ENCODE peak calls at places on chromosomes 16 and 17, in five cellular contexts. Q, S, K, M and D are unnamed samples.

GRCh38 chr16:89137666-89138512 is 33.7 kb upstream of the CDH15 start:
- DNase-seq in Q (no peak), S (no peak), K (peak; percentile 49), M (no peak), D (no peak)

GRCh38 chr17:40371261-40371929 is 6.9 kb upstream of the GJD3 start:
- DNase-seq in Q (no peak), S (no peak), K (no peak), M (no peak), D (no peak)

GRCh38 chr17:18992454-18993130 is 12.0 kb downstream of the FAM83G start:
- DNase-seq in Q (no peak), S (no peak), K (no peak), M (no peak), D (no peak)

GRCh38 chr17:48498168-48498840 is 32.5 kb downstream of the HOXB1 start:
- DNase-seq in Q (no peak), S (no peak), K (no peak), M (no peak), D (no peak)

GRCh38 chr17:65609749-65610148 is 48.3 kb upstream of the AXIN2 start:
- DNase-seq in Q (peak; percentile 91), S (peak; percentile 62), K (no peak), M (no peak), D (no peak)

GRCh38 chr16:89099905-89100304 is 6.3 kb downstream of the ACSF3 start:
- DNase-seq in Q (peak; percentile 11), S (peak; percentile 35), K (no peak), M (no peak), D (no peak)

GRCh38 chr17:61140386-61140785 is 259.3 kb upstream of the TBX2 start:
- DNase-seq in Q (no peak), S (no peak), K (no peak), M (no peak), D (no peak)

GRCh38 chr17:75267403-75268232 is 3.4 kb downstream of the MIF4GD start:
- DNase-seq in Q (no peak), S (no peak), K (no peak), M (no peak), D (no peak)

GRCh38 chr16:30783280-30784109 is 3.5 kb downstream of the ZNF629 start:
- DNase-seq in Q (no peak), S (no peak), K (peak; percentile 33), M (no peak), D (no peak)

GRCh38 chr17:2192367-2193028 is 111.1 kb downstream of the SMG6 start:
- DNase-seq in Q (peak; percentile 97), S (peak; percentile 85), K (no peak), M (no peak), D (no peak)

GRCh38 chr17:62653002-62653830 is 25.7 kb downstream of the MRC2 start:
- DNase-seq in Q (peak; percentile 48), S (peak; percentile 55), K (peak; percentile 86), M (peak; percentile 63), D (peak; percentile 29)

GRCh38 chr17:38958326-38958725 is 8.9 kb downstream of the FBXO47 start:
- DNase-seq in Q (no peak), S (peak; percentile 37), K (no peak), M (no peak), D (no peak)

GRCh38 chr17:50364715-50365114 is 8.3 kb downstream of the MRPL27 start:
- DNase-seq in Q (no peak), S (no peak), K (no peak), M (no peak), D (no peak)

GRCh38 chr16:69443809-69444611 is 19.6 kb downstream of the CYB5B start:
- DNase-seq in Q (peak; percentile 52), S (peak; percentile 64), K (no peak), M (no peak), D (no peak)

GRCh38 chr17:42842286-42842685 is 2.1 kb upstream of the AOC2 start:
- DNase-seq in Q (no peak), S (peak; percentile 43), K (no peak), M (no peak), D (no peak)

GRCh38 chr17:82384051-82384729 is 12.6 kb downstream of the UTS2R start:
- DNase-seq in Q (no peak), S (no peak), K (no peak), M (no peak), D (no peak)

GRCh38 chr17:81900181-81900820 is 1.7 kb upstream of the NPB start:
- DNase-seq in Q (no peak), S (no peak), K (peak; percentile 53), M (no peak), D (no peak)

GRCh38 chr17:75684249-75684648 is 17.1 kb downstream of the SAP30BP start:
- DNase-seq in Q (no peak), S (no peak), K (no peak), M (no peak), D (no peak)

GRCh38 chr16:73092236-73092781 is 44.4 kb upstream of the ZFHX3 start:
- DNase-seq in Q (no peak), S (no peak), K (no peak), M (no peak), D (no peak)

GRCh38 chr17:47866941-47867340 is 16.0 kb upstream of the SP6 start:
- DNase-seq in Q (peak; percentile 77), S (peak; percentile 18), K (no peak), M (no peak), D (no peak)

GRCh38 chr16:17470002-17470870 is 524 bp downstream of the XYLT1 start:
- DNase-seq in Q (no peak), S (no peak), K (peak; percentile 66), M (no peak), D (no peak)

GRCh38 chr16:54628796-54629625 is 301.7 kb upstream of the IRX5 start:
- DNase-seq in Q (no peak), S (no peak), K (no peak), M (peak; percentile 89), D (no peak)

GRCh38 chr17:77216435-77216980 is 75.7 kb downstream of the SEC14L1 start:
- DNase-seq in Q (no peak), S (no peak), K (no peak), M (no peak), D (no peak)

GRCh38 chr17:19724501-19725420 is 8.4 kb upstream of the SLC47A2 start:
- DNase-seq in Q (peak; percentile 48), S (no peak), K (peak; percentile 87), M (peak; percentile 70), D (no peak)

GRCh38 chr17:4344926-4345325 is 21.5 kb downstream of the UBE2G1 start:
- DNase-seq in Q (no peak), S (no peak), K (no peak), M (no peak), D (no peak)

GRCh38 chr16:87541004-87541881 is 48.4 kb upstream of the ZCCHC14 start:
- DNase-seq in Q (peak; percentile 73), S (peak; percentile 72), K (peak; percentile 80), M (no peak), D (peak; percentile 67)

GRCh38 chr16:87542531-87543102 is 49.8 kb upstream of the ZCCHC14 start:
- DNase-seq in Q (no peak), S (no peak), K (no peak), M (no peak), D (no peak)

GRCh38 chr16:87540072-87540976 is 47.5 kb upstream of the ZCCHC14 start:
- DNase-seq in Q (no peak), S (no peak), K (no peak), M (no peak), D (no peak)

GRCh38 chr16:87541882-87542234 is 49.0 kb upstream of the ZCCHC14 start:
- DNase-seq in Q (peak; percentile 50), S (no peak), K (no peak), M (no peak), D (peak; percentile 60)

GRCh38 chr16:87543436-87544191 is 50.8 kb upstream of the ZCCHC14 start:
- DNase-seq in Q (peak; percentile 43), S (no peak), K (no peak), M (no peak), D (no peak)
- TF ChIP-seq CTCF in Q (peak; percentile 14), S (peak; percentile 43), K (peak; percentile 52), M (no peak), D (no peak)

GRCh38 chr16:82859638-82860037 is 232.9 kb downstream of the CDH13 start:
- DNase-seq in Q (no peak), S (no peak), K (no peak), M (no peak), D (no peak)

GRCh38 chr16:82864332-82865040 is 237.7 kb downstream of the CDH13 start:
- DNase-seq in Q (no peak), S (no peak), K (no peak), M (no peak), D (no peak)

GRCh38 chr16:82857693-82858337 is 231.0 kb downstream of the CDH13 start:
- DNase-seq in Q (no peak), S (no peak), K (no peak), M (no peak), D (no peak)

GRCh38 chr16:82865412-82865811 is 238.6 kb downstream of the CDH13 start:
- DNase-seq in Q (no peak), S (no peak), K (no peak), M (no peak), D (no peak)

GRCh38 chr16:82862057-82862456 is 235.3 kb downstream of the CDH13 start:
- DNase-seq in Q (no peak), S (no peak), K (no peak), M (no peak), D (no peak)
- H3K9me3 ChIP-seq in Q (no peaks in the 10 kb centered on the region), S (no peaks in the 10 kb centered on the region), K (no peaks in the 10 kb centered on the region), M (peaks cover 16% of the 10 kb centered on the region), D (no peaks in the 10 kb centered on the region)

GRCh38 chr16:49700222-49700927 is 155.5 kb downstream of the ZNF423 start:
- DNase-seq in Q (no peak), S (peak; percentile 39), K (no peak), M (no peak), D (no peak)

GRCh38 chr16:49704586-49705155 is 151.2 kb downstream of the ZNF423 start:
- DNase-seq in Q (no peak), S (no peak), K (peak; percentile 7), M (no peak), D (no peak)

GRCh38 chr16:49701867-49702494 is 153.9 kb downstream of the ZNF423 start:
- DNase-seq in Q (peak; percentile 94), S (peak; percentile 59), K (peak; percentile 82), M (no peak), D (no peak)

GRCh38 chr16:49700928-49701685 is 154.8 kb downstream of the ZNF423 start:
- DNase-seq in Q (peak; percentile 90), S (peak; percentile 54), K (no peak), M (no peak), D (no peak)

GRCh38 chr16:49703494-49703893 is 152.4 kb downstream of the ZNF423 start:
- DNase-seq in Q (no peak), S (no peak), K (no peak), M (no peak), D (no peak)
- H3K4me1 ChIP-seq in Q (peaks cover 51% of the 10 kb centered on the region), S (no peaks in the 10 kb centered on the region), K (peaks cover 41% of the 10 kb centered on the region), M (peaks cover 10% of the 10 kb centered on the region), D (peaks cover 21% of the 10 kb centered on the region)

DNA sequence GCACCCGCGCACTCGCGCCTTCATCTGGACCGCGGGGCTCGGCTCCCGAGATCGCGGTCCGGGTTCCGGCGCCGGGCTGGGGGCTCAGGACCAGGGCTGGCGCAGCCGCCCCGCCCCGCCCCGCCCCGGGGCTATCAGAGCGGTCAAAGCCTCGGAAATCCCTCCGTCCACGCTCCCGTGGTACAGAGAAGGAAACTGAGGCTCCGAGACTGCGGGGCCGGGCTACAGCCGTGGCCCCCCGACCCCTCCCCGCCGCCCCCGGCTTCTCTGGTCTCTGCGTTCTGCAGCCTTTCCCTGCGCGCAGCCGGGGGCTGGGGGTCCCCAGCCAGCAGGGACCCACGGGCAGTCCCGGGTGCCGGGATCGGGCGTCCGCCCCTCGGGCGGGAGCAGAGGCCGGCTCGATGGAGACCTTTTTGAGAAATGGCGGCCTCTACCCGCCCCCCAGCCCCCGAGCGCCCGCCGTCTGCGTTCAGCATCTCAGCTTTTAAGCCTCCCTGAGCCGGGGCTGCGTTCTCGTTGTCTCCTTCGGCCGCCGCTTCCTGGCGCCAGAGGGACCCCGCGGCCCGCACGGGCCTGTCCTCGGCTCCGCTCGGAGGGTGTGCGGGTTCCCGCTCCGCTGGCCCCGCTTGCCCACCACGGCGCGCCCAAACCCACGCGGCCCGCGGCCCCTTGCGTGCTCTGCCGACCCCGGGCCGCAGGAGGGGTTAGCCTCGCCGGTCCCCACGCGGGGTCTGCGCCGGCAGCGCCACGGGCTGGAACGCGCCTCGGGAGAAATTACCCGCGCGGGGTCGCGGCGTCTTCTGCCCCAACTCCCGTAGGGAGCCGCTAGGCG is 1.5 kb upstream of the NPTX1 start:
- DNase-seq in Q (peak; percentile 54), S (peak; percentile 49), K (no peak), M (no peak), D (no peak)
- TF ChIP-seq CTCF in Q (peak; percentile 51), S (peak; percentile 49), K (peak; percentile 41), M (no peak), D (peak; percentile 14)